ENCODE peak calls at places on chromosomes 1 and 21, in four cellular contexts. R, U, O and X are unnamed samples.

GRCh38 chr1:109265741-109266330 is 16.5 kb downstream of the CELSR2 start:
- DNase-seq in R (no peak), U (no peak), O (no peak), X (no peak)

GRCh38 chr1:38026592-38027200 is 14.2 kb downstream of the UTP11 start:
- DNase-seq in R (no peak), U (peak; percentile 66), O (peak; percentile 47), X (peak; percentile 76)

GRCh38 chr21:34029724-34030528 is 43.5 kb upstream of the MRPS6 start:
- DNase-seq in R (no peak), U (peak; percentile 66), O (no peak), X (peak; percentile 78)

GRCh38 chr1:1440262-1440772 is 4.8 kb downstream of the VWA1 start:
- DNase-seq in R (no peak), U (no peak), O (no peak), X (no peak)

GRCh38 chr1:226814751-226815496 is 55.5 kb upstream of the PSEN2 start:
- DNase-seq in R (peak; percentile 87), U (peak; percentile 94), O (peak; percentile 77), X (peak; percentile 89)

GRCh38 chr1:191669629-191670028 is 488.6 kb upstream of the RGS18 start:
- DNase-seq in R (no peak), U (no peak), O (no peak), X (no peak)

GRCh38 chr1:9129391-9130041 is 614 bp upstream of the GPR157 start:
- DNase-seq in R (no peak), U (peak; percentile 75), O (peak; percentile 20), X (peak; percentile 87)

GRCh38 chr1:8947127-8947691 is 1.5 kb downstream of the CA6 start:
- DNase-seq in R (no peak), U (peak; percentile 27), O (no peak), X (no peak)

GRCh38 chr1:218585565-218586184 is 240.5 kb downstream of the TGFB2 start:
- DNase-seq in R (peak; percentile 89), U (peak; percentile 49), O (no peak), X (peak; percentile 80)

GRCh38 chr1:54239603-54240002 is 39.6 kb downstream of the MRPL37 start:
- DNase-seq in R (no peak), U (no peak), O (no peak), X (no peak)

GRCh38 chr1:18643154-18644012 is 12.7 kb downstream of the PAX7 start:
- DNase-seq in R (no peak), U (no peak), O (no peak), X (peak; percentile 67)